ENCODE peak calls at places on chromosomes 6 and 20, in five cellular contexts. W is AG08395, F is chondrocyte, R is epithelial cell of esophagus, O is NCI-H1105. K is an unnamed sample.

GRCh38 chr6:26284537-26285142 is 80.4 kb upstream of the BTN3A2 start:
- DNase-seq in R (peak; percentile 55), F (no peak), O (peak; percentile 65), W (peak; percentile 40), K (no peak)

GRCh38 chr6:36848658-36849441 is 9.6 kb upstream of the CPNE5 start:
- DNase-seq in O (peak; percentile 86), F (no peak), W (no peak), R (peak; percentile 61), K (no peak)

GRCh38 chr6:20095436-20095835 is 116.8 kb downstream of the MBOAT1 start:
- DNase-seq in O (no peak), R (no peak), W (no peak), F (no peak), K (no peak)

GRCh38 chr6:138673317-138674014 is 100.1 kb upstream of the CCDC28A start:
- DNase-seq in F (no peak), W (no peak), O (no peak), R (no peak), K (no peak)

GRCh38 chr6:30325150-30325872 is 1.4 kb upstream of the TRIM39 start:
- DNase-seq in F (no peak), R (peak; percentile 83), W (peak; percentile 68), O (peak; percentile 63), K (no peak)

GRCh38 chr20:7772376-7772775 is 167.9 kb downstream of the HAO1 start:
- DNase-seq in W (peak; percentile 27), O (peak; percentile 59), F (no peak), R (peak; percentile 97), K (no peak)

GRCh38 chr6:106257195-106257594 is 68.4 kb downstream of the ATG5 start:
- DNase-seq in F (no peak), W (no peak), O (peak; percentile 12), R (peak; percentile 65), K (no peak)

GRCh38 chr6:91462236-91462635 is 875.4 kb upstream of the MAP3K7 start:
- DNase-seq in W (no peak), R (no peak), O (no peak), F (no peak), K (no peak)

GRCh38 chr6:7261030-7261841 is 51.8 kb downstream of the SSR1 start:
- DNase-seq in W (peak; percentile 99), O (peak; percentile 80), F (no peak), R (peak; percentile 90), K (peak; percentile 32)

GRCh38 chr6:145319605-145320004 is 415.7 kb downstream of the EPM2A start:
- DNase-seq in O (no peak), F (no peak), W (no peak), R (no peak), K (no peak)

GRCh38 chr6:143286280-143286795 is 164.2 kb downstream of the ADAT2 start:
- DNase-seq in O (no peak), F (no peak), W (no peak), R (peak; percentile 87), K (no peak)

GRCh38 chr20:4427936-4428581 is 293.6 kb upstream of the PRND start:
- DNase-seq in W (no peak), F (no peak), O (no peak), R (no peak), K (no peak)

GRCh38 chr20:38278150-38278549 is 17.6 kb upstream of the KIAA1755 start:
- DNase-seq in F (peak; percentile 55), O (no peak), W (no peak), R (no peak), K (no peak)

GRCh38 chr6:148565321-148565926 is 181.4 kb upstream of the UST start:
- DNase-seq in O (no peak), R (no peak), W (peak; percentile 17), F (no peak), K (no peak)

GRCh38 chr20:37379967-37380828 is 34.3 kb downstream of the SRC start:
- DNase-seq in F (no peak), R (peak; percentile 57), O (no peak), W (no peak), K (no peak)

GRCh38 chr20:56003111-56003800 is 2.1 kb downstream of the CBLN4 start:
- DNase-seq in R (no peak), F (no peak), W (no peak), O (no peak), K (no peak)

GRCh38 chr6:132811276-132811675 is 3.1 kb upstream of the RPS12 start:
- DNase-seq in R (no peak), F (no peak), O (no peak), W (no peak), K (no peak)

GRCh38 chr20:8255945-8256632 is 124.0 kb downstream of the PLCB1 start:
- DNase-seq in R (peak; percentile 65), F (no peak), W (no peak), O (peak; percentile 68), K (no peak)

GRCh38 chr6:155352812-155353211 is 38.5 kb upstream of the TFB1M start:
- DNase-seq in O (no peak), F (no peak), R (no peak), W (peak; percentile 87), K (no peak)

GRCh38 chr20:59398552-59399265 is 98.3 kb downstream of the EDN3 start:
- DNase-seq in O (no peak), F (no peak), W (no peak), R (no peak), K (no peak)

GRCh38 chr6:46032112-46032998 is 16.7 kb upstream of the CLIC5 start:
- DNase-seq in W (no peak), R (peak; percentile 42), O (no peak), F (no peak), K (no peak)

K was measured in NCI-H2107.